ENCODE peak calls at places on chromosomes 3 and 15, in nine cellular contexts. I is A549, T is HL-60, B is SK-N-SH, S is K562, Z is HepG2, H is GM12878, U is GM23338, O is HCT116. C is an unnamed sample.

GRCh38 chr3:162780313-162780712 is 1283.7 kb downstream of the OTOL1 start:
- DNase-seq in T (no peak), H (no peak), I (no peak), O (no peak), B (no peak), S (no peak), Z (no peak), U (no peak), C (no peak)

GRCh38 chr15:80501453-80501852 is 97.3 kb downstream of the ARNT2 start:
- DNase-seq in H (no peak), I (no peak), B (no peak), Z (no peak), S (no peak), T (no peak), U (no peak), O (no peak), C (no peak)

GRCh38 chr15:78315686-78316085 is 16.3 kb upstream of the SKIC8 start:
- DNase-seq in B (peak), Z (peak), U (peak), H (no peak), O (no peak), S (peak), T (peak), I (no peak), C (no peak)

GRCh38 chr3:8319935-8320634 is 181.5 kb upstream of the LMCD1 start:
- DNase-seq in T (no peak), U (no peak), H (no peak), Z (no peak), B (no peak), O (no peak), I (peak), S (no peak), C (no peak)

GRCh38 chr3:159458010-159458409 is 530.6 kb upstream of the IL12A start:
- DNase-seq in S (no peak), I (no peak), Z (no peak), U (peak), O (no peak), B (no peak), T (no peak), H (no peak), C (no peak)

GRCh38 chr3:114632757-114633424 is 339.1 kb downstream of the TIGIT start:
- DNase-seq in T (no peak), O (no peak), U (no peak), B (no peak), S (no peak), I (no peak), Z (no peak), H (no peak), C (no peak)

GRCh38 chr3:161475905-161476304 is 20.7 kb upstream of the OTOL1 start:
- DNase-seq in O (peak), S (no peak), H (no peak), U (no peak), Z (peak), T (no peak), I (peak), B (peak), C (peak)

GRCh38 chr15:40445411-40446055 is 4.8 kb downstream of the BAHD1 start:
- DNase-seq in I (no peak), B (no peak), S (no peak), U (peak), H (no peak), T (no peak), O (no peak), Z (no peak), C (no peak)

GRCh38 chr15:79939399-79939798 is 31.6 kb downstream of the BCL2A1 start:
- DNase-seq in I (no peak), U (no peak), Z (no peak), S (no peak), H (no peak), T (no peak), O (no peak), B (no peak), C (no peak)

GRCh38 chr15:41115088-41115651 is 910 bp downstream of the INO80 start:
- DNase-seq in I (no peak), U (peak), Z (peak), H (peak), T (peak), O (peak), B (peak), S (peak), C (peak)

GRCh38 chr15:56821721-56822425 is 88.6 kb upstream of the ZNF280D start:
- DNase-seq in Z (peak), S (peak), H (no peak), T (peak), U (peak), B (peak), O (peak), I (peak), C (peak)

GRCh38 chr3:43043071-43043766 is 62.7 kb downstream of the POMGNT2 start:
- DNase-seq in B (no peak), H (no peak), T (no peak), Z (no peak), U (no peak), S (no peak), I (no peak), O (no peak), C (no peak)

GRCh38 chr15:64635486-64635815 is 139.9 kb downstream of the RBPMS2 start:
- DNase-seq in U (no peak), Z (peak), T (no peak), O (no peak), S (no peak), I (no peak), B (peak), H (peak), C (no peak)

GRCh38 chr3:111758642-111759041 is 100.4 kb upstream of the PHLDB2 start:
- DNase-seq in T (no peak), O (no peak), I (no peak), Z (no peak), S (no peak), H (no peak), U (no peak), B (no peak), C (no peak)

GRCh38 chr15:65362491-65362890 is 15.3 kb downstream of the IGDCC3 start:
- DNase-seq in U (no peak), S (no peak), H (no peak), I (no peak), Z (no peak), B (no peak), O (no peak), T (no peak), C (no peak)

GRCh38 chr3:9769426-9770275 is at the start of gene CAMK1:
- DNase-seq in B (peak), O (no peak), I (peak), Z (peak), S (peak), H (no peak), U (peak), T (peak), C (no peak)

GRCh38 chr3:120022729-120023128 is 71.5 kb downstream of the GSK3B start:
- DNase-seq in I (no peak), H (no peak), S (no peak), O (no peak), B (no peak), U (no peak), T (no peak), Z (no peak), C (no peak)

GRCh38 chr3:12986521-12986920 is 86.7 kb downstream of the IQSEC1 start:
- DNase-seq in T (no peak), O (no peak), U (no peak), Z (no peak), I (no peak), B (no peak), S (no peak), H (no peak), C (no peak)

DNA sequence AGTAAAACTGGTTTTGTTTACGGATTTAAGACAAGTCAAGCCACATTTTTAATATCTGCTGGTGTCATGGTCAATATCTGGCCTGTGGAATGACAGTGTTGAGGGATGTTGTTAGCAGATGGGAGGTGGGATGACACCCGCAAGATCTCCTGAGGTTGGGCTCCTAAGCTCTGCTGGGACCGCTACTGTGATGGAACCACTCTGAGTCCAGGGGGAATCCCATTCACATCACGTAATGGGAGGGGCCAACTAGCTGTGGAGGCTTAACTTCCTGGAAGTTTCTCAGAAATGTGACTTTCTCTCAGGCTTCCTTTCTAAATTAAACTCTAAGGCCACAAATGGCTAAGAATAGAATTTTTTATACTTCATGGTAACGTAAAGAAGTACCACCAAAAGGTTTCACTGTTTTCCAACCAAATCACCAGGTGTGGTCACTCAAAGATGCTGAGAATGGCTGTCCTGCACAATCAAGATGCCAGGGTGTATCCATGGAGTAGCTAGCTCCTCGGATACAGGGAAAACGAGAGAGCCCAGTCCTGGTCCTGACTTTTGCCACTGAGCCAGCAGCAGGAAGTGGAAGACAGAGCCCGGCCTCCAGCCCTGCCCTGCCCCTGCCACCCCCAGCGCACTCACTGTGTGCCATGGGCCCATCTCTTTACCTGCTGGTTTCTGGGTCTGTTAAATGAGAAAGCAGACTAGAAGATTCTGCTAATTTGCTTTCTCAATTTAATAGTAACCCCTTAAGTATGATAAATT is 18.4 kb downstream of the TNFAIP8L3 start:
- DNase-seq in Z (no peak), S (peak), U (no peak), O (no peak), H (no peak), B (no peak), T (no peak), I (no peak), C (no peak)
- TF ChIP-seq REST in Z (no peak), S (no peak), U (no peak), O (no peak), H (no peak), B (no peak), T (no peak), I (no peak), C (no peak)

DNA sequence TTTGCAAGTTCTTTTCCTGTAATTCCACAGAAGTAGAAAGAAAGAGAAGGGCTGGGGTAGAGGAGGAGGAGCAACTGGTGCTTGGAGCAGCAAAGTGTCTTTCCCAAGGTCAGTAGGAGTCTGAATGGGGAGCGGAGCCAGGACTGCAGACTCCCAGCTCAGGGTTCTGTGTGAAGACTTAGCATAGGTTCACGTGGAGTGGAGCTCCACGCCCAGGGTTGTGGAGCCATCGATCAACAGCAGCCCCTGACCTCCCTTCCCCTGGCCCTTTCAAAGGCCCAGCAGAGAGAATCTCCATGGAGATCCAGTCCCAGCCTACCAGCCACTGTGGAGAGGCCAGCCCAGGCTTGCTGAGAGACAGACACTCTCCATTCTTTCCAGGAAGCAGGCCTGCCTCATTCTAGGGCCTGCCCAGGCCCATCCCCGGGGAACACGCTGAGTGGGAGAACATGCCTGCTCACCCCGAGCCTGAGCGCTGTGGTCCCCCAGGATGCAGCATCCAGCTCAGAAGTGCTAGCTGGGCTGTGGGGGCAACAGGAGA is 62.1 kb downstream of the CORO2B start:
- DNase-seq in U (no peak), O (no peak), B (no peak), H (no peak), I (no peak), Z (no peak), S (no peak), T (no peak), C (no peak)
- TF ChIP-seq REST in U (no peak), O (no peak), B (no peak), H (no peak), I (no peak), Z (no peak), S (no peak), T (no peak), C (no peak)

DNA sequence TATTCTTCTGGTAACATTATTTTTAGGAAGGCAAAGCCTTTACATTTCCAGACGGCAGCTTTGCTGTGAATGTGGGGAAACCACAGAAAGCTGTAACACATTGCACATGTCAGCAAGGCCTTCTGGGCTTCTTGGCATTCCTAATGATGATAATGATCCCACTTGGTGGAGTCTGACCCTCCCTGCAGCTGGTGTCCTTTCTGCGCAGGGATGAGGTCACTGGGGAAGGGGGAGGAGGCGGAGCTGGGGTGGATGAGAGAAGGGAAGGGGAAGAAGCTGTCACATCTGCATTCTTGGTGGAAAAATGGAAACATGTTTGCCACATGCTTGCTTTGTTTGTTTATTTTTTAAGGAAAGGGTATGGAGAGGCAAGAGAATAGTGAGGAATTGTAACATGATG is 68.6 kb downstream of the FILIP1L start:
- DNase-seq in S (peak), I (no peak), O (no peak), B (no peak), Z (no peak), U (peak), T (no peak), H (no peak), C (no peak)
- TF ChIP-seq REST in S (no peak), I (no peak), O (no peak), B (no peak), Z (no peak), U (no peak), T (no peak), H (no peak), C (no peak)

DNA sequence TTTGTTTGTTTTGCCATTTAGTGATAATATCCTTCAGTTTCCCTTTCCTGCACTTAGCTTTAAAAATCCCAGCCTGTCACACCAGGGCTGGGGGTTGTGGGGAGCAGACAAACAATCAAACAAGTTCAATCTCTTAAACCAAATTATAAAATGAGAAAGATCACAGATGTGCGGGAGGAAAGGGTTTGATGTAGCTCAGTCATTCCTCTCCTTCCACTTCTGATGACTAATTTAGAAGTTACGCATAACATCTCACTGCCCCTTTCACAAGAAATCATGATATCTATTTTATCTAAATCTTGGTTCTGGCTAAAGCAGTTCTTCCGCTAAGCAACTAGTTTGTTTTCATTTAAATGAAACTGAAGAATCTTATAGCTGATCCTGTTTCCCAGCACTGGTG is 34.1 kb upstream of the ATG7 start:
- DNase-seq in T (no peak), U (no peak), S (no peak), I (no peak), H (no peak), Z (no peak), O (peak), B (no peak), C (peak)
- TF ChIP-seq REST in T (no peak), U (no peak), S (no peak), I (no peak), H (no peak), Z (no peak), O (no peak), B (no peak), C (no peak)

GRCh38 chr15:90063733-90064247 is 38.5 kb downstream of the IDH2 start:
- DNase-seq in U (no peak), Z (no peak), H (no peak), I (no peak), O (no peak), T (peak), B (no peak), S (peak), C (no peak)
- TF ChIP-seq REST in U (no peak), Z (no peak), H (no peak), I (no peak), O (no peak), T (no peak), B (no peak), S (no peak), C (no peak)

GRCh38 chr3:190375250-190375649 is 12.7 kb upstream of the CLDN16 start:
- DNase-seq in U (no peak), B (no peak), Z (no peak), H (no peak), S (no peak), T (peak), I (no peak), O (no peak), C (no peak)

GRCh38 chr3:190369701-190370295 is 18.2 kb upstream of the CLDN16 start:
- DNase-seq in U (no peak), B (no peak), T (no peak), Z (no peak), O (no peak), S (no peak), I (no peak), H (no peak), C (no peak)

GRCh38 chr3:190370369-190370768 is 17.6 kb upstream of the CLDN16 start:
- DNase-seq in B (no peak), S (no peak), O (no peak), H (no peak), Z (no peak), T (no peak), I (no peak), U (no peak), C (no peak)

GRCh38 chr3:190368871-190369270 is 19.1 kb upstream of the CLDN16 start:
- DNase-seq in H (no peak), Z (no peak), T (no peak), S (no peak), I (no peak), O (no peak), B (no peak), U (no peak), C (no peak)

DNA sequence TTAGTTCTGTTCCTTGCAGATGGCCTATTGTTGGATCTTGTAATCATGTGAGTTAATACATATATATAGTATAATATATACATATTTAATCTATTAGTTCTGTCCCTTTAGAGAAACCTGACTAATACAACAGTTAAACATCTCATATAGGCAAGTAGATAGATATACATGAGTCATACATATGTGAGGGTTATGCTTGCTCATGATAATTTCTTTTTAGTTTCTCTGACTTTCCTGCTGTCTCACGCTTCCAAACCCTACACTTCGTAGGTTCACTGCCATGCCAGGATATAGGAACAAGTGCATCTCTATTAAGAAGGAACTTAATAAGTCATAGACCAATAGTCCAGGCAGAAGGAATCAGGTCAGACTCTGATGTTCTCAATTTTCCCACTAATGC is 16.8 kb upstream of the CLDN16 start:
- DNase-seq in I (no peak), O (no peak), T (no peak), H (no peak), S (no peak), Z (no peak), U (no peak), B (no peak), C (no peak)
- TF ChIP-seq REST in I (no peak), O (no peak), T (no peak), H (no peak), S (no peak), Z (no peak), U (no peak), B (no peak), C (no peak)